ENCODE peak calls at places on chromosomes 12 and 14, in four cellular contexts. One of them, this sample, is unnamed.

GRCh38 chr14:24060984-24061913 is 9.4 kb downstream of the CARMIL3 start:
- DNase-seq in cardiac muscle cell: no peak
- DNase-seq in cardiac fibroblast: no peak
- DNase-seq in transverse colon: peak
- DNase-seq in this sample: no peak

GRCh38 chr12:130929363-130929762 is 24.3 kb upstream of the ADGRD1 start:
- DNase-seq in cardiac muscle cell: no peak
- DNase-seq in cardiac fibroblast: no peak
- DNase-seq in transverse colon: no peak
- DNase-seq in this sample: no peak

GRCh38 chr12:174596-174995 is 39.4 kb downstream of the SLC6A12 start:
- DNase-seq in cardiac muscle cell: no peak
- DNase-seq in cardiac fibroblast: no peak
- DNase-seq in transverse colon: no peak
- DNase-seq in this sample: no peak

GRCh38 chr14:72781476-72782181 is 112.3 kb downstream of the DPF3 start:
- DNase-seq in cardiac muscle cell: no peak
- DNase-seq in cardiac fibroblast: peak
- DNase-seq in transverse colon: no peak
- DNase-seq in this sample: no peak

GRCh38 chr12:15558915-15559528 is 230.2 kb downstream of the EPS8 start:
- DNase-seq in cardiac muscle cell: no peak
- DNase-seq in cardiac fibroblast: peak
- DNase-seq in transverse colon: no peak
- DNase-seq in this sample: no peak

GRCh38 chr12:96322720-96323119 is 77.5 kb downstream of the CDK17 start:
- DNase-seq in cardiac muscle cell: no peak
- DNase-seq in cardiac fibroblast: no peak
- DNase-seq in transverse colon: no peak
- DNase-seq in this sample: no peak

GRCh38 chr14:74875204-74875603 is 741 bp downstream of the PROX2 start:
- DNase-seq in cardiac muscle cell: no peak
- DNase-seq in cardiac fibroblast: no peak
- DNase-seq in transverse colon: no peak
- DNase-seq in this sample: no peak

GRCh38 chr14:74207943-74208342 is 31.3 kb upstream of the VSX2 start:
- DNase-seq in cardiac muscle cell: no peak
- DNase-seq in cardiac fibroblast: no peak
- DNase-seq in transverse colon: no peak
- DNase-seq in this sample: no peak

GRCh38 chr12:22201101-22201500 is 133.4 kb downstream of the ST8SIA1 start:
- DNase-seq in cardiac muscle cell: no peak
- DNase-seq in cardiac fibroblast: no peak
- DNase-seq in transverse colon: no peak
- DNase-seq in this sample: no peak

GRCh38 chr14:61033851-61034250 is 52.8 kb downstream of the SLC38A6 start:
- DNase-seq in cardiac muscle cell: no peak
- DNase-seq in cardiac fibroblast: peak
- DNase-seq in transverse colon: no peak
- DNase-seq in this sample: no peak

GRCh38 chr12:80142640-80143039 is 43.3 kb downstream of the OTOGL start:
- DNase-seq in cardiac muscle cell: no peak
- DNase-seq in cardiac fibroblast: no peak
- DNase-seq in transverse colon: no peak
- DNase-seq in this sample: no peak

GRCh38 chr14:105346880-105347586 is 32.5 kb downstream of the PACS2 start:
- DNase-seq in cardiac muscle cell: no peak
- DNase-seq in cardiac fibroblast: no peak
- DNase-seq in transverse colon: no peak
- DNase-seq in this sample: no peak

GRCh38 chr14:69077841-69078240 is 75.1 kb downstream of the DCAF5 start:
- DNase-seq in cardiac muscle cell: no peak
- DNase-seq in cardiac fibroblast: peak
- DNase-seq in transverse colon: no peak
- DNase-seq in this sample: peak

GRCh38 chr12:34253674-34254073 is 231.4 kb downstream of the ALG10 start:
- DNase-seq in cardiac muscle cell: no peak
- DNase-seq in cardiac fibroblast: no peak
- DNase-seq in transverse colon: no peak
- DNase-seq in this sample: no peak

GRCh38 chr12:461425-461824 is 1.7 kb downstream of the B4GALNT3 start:
- DNase-seq in cardiac muscle cell: no peak
- DNase-seq in cardiac fibroblast: no peak
- DNase-seq in transverse colon: peak
- DNase-seq in this sample: no peak

GRCh38 chr14:54537651-54538050 is 27.9 kb downstream of the CGRRF1 start:
- DNase-seq in cardiac muscle cell: no peak
- DNase-seq in cardiac fibroblast: no peak
- DNase-seq in transverse colon: no peak
- DNase-seq in this sample: no peak

GRCh38 chr14:52080817-52081755 is 12.2 kb upstream of the NID2 start:
- DNase-seq in cardiac muscle cell: peak
- DNase-seq in cardiac fibroblast: peak
- DNase-seq in transverse colon: no peak
- DNase-seq in this sample: peak

GRCh38 chr12:34396006-34396860 is 373.9 kb downstream of the ALG10 start:
- DNase-seq in cardiac muscle cell: no peak
- DNase-seq in cardiac fibroblast: no peak
- DNase-seq in transverse colon: peak
- DNase-seq in this sample: no peak

GRCh38 chr14:101359221-101360044 is 201.9 kb upstream of the DIO3 start:
- DNase-seq in cardiac muscle cell: no peak
- DNase-seq in cardiac fibroblast: no peak
- DNase-seq in transverse colon: peak
- DNase-seq in this sample: no peak

GRCh38 chr14:95463173-95463901 is 53.1 kb downstream of the SYNE3 start:
- DNase-seq in cardiac muscle cell: no peak
- DNase-seq in cardiac fibroblast: no peak
- DNase-seq in transverse colon: peak
- DNase-seq in this sample: no peak

GRCh38 chr12:52054838-52055741 is 3.8 kb downstream of the NR4A1 start:
- DNase-seq in cardiac muscle cell: no peak
- DNase-seq in cardiac fibroblast: no peak
- DNase-seq in transverse colon: peak
- DNase-seq in this sample: no peak

GRCh38 chr12:85424581-85425348 is 144.7 kb downstream of the ALX1 start:
- DNase-seq in cardiac muscle cell: peak
- DNase-seq in cardiac fibroblast: peak
- DNase-seq in transverse colon: peak
- DNase-seq in this sample: no peak

GRCh38 chr12:89319111-89319510 is 33.2 kb downstream of the DUSP6 start:
- DNase-seq in cardiac muscle cell: no peak
- DNase-seq in cardiac fibroblast: peak
- DNase-seq in transverse colon: no peak
- DNase-seq in this sample: no peak

GRCh38 chr12:56522486-56523193 is 1.0 kb downstream of the RBMS2 start:
- DNase-seq in cardiac muscle cell: peak
- DNase-seq in cardiac fibroblast: peak
- DNase-seq in transverse colon: no peak
- DNase-seq in this sample: no peak

GRCh38 chr14:106877527-106877926 is 1351.1 kb downstream of the TMEM121 start:
- DNase-seq in cardiac muscle cell: no peak
- DNase-seq in cardiac fibroblast: no peak
- DNase-seq in transverse colon: no peak
- DNase-seq in this sample: no peak

GRCh38 chr12:38761111-38761510 is 144.3 kb downstream of the CPNE8 start:
- DNase-seq in cardiac muscle cell: no peak
- DNase-seq in cardiac fibroblast: no peak
- DNase-seq in transverse colon: no peak
- DNase-seq in this sample: no peak

GRCh38 chr14:35927727-35928126 is 101.6 kb downstream of the BRMS1L start:
- DNase-seq in cardiac muscle cell: no peak
- DNase-seq in cardiac fibroblast: peak
- DNase-seq in transverse colon: no peak
- DNase-seq in this sample: no peak

GRCh38 chr12:75564821-75565220 is 53.4 kb upstream of the KRR1 start:
- DNase-seq in cardiac muscle cell: no peak
- DNase-seq in cardiac fibroblast: no peak
- DNase-seq in transverse colon: no peak
- DNase-seq in this sample: no peak

GRCh38 chr14:22900088-22900799 is 17.2 kb downstream of the REM2 start:
- DNase-seq in cardiac muscle cell: peak
- DNase-seq in cardiac fibroblast: peak
- DNase-seq in transverse colon: peak
- DNase-seq in this sample: peak

GRCh38 chr14:100891501-100892445 is 11.7 kb downstream of the RTL1 start:
- DNase-seq in cardiac muscle cell: no peak
- DNase-seq in cardiac fibroblast: no peak
- DNase-seq in transverse colon: peak
- DNase-seq in this sample: no peak

GRCh38 chr12:127728285-127728684 is 538.7 kb upstream of the TMEM132C start:
- DNase-seq in cardiac muscle cell: no peak
- DNase-seq in cardiac fibroblast: no peak
- DNase-seq in transverse colon: no peak
- DNase-seq in this sample: no peak

GRCh38 chr12:50188280-50188781 is 21.2 kb upstream of the CERS5 start:
- DNase-seq in cardiac muscle cell: no peak
- DNase-seq in cardiac fibroblast: peak
- DNase-seq in transverse colon: no peak
- DNase-seq in this sample: no peak

GRCh38 chr14:39419272-39419671 is 13.0 kb downstream of the FBXO33 start:
- DNase-seq in cardiac muscle cell: no peak
- DNase-seq in cardiac fibroblast: peak
- DNase-seq in transverse colon: no peak
- DNase-seq in this sample: no peak
- TF ChIP-seq CTCF in cardiac muscle cell: no peak
- TF ChIP-seq CTCF in cardiac fibroblast: no peak
- TF ChIP-seq CTCF in transverse colon: no peak
- TF ChIP-seq CTCF in this sample: peak

DNA sequence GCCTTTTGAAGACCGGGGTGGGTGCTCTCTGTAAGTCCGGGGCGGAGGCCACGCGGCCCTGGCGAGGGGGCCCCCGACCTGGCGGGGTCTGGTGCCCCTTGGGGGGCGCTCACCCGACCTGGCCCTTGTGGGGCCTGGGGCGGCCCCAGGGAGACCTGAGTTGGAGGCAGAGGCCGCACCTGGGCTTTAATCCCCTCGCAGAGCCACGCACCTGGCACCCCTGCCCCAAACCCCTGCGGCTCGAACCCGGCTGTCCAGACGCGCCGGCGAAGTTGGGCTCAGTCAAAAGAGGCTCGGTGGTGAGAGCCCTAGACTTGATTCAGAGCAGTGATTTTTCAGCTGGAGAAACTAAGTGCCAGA is 267 bp downstream of the CFAP251 start:
- DNase-seq in cardiac muscle cell: no peak
- DNase-seq in cardiac fibroblast: no peak
- DNase-seq in transverse colon: no peak
- DNase-seq in this sample: no peak
- H3K4me3 ChIP-seq in cardiac muscle cell: peak
- H3K4me3 ChIP-seq in cardiac fibroblast: peak
- H3K4me3 ChIP-seq in transverse colon: peak
- H3K4me3 ChIP-seq in this sample: peak

GRCh38 chr12:60262378-60262777 is 666.5 kb downstream of the SLC16A7 start:
- DNase-seq in cardiac muscle cell: no peak
- DNase-seq in cardiac fibroblast: no peak
- DNase-seq in transverse colon: no peak
- DNase-seq in this sample: no peak

GRCh38 chr12:60255044-60255443 is 659.2 kb downstream of the SLC16A7 start:
- DNase-seq in cardiac muscle cell: no peak
- DNase-seq in cardiac fibroblast: no peak
- DNase-seq in transverse colon: no peak
- DNase-seq in this sample: no peak

GRCh38 chr12:60259241-60259640 is 663.4 kb downstream of the SLC16A7 start:
- DNase-seq in cardiac muscle cell: no peak
- DNase-seq in cardiac fibroblast: no peak
- DNase-seq in transverse colon: no peak
- DNase-seq in this sample: no peak

GRCh38 chr12:60257063-60257462 is 661.2 kb downstream of the SLC16A7 start:
- DNase-seq in cardiac muscle cell: peak
- DNase-seq in cardiac fibroblast: peak
- DNase-seq in transverse colon: no peak
- DNase-seq in this sample: peak
- TF ChIP-seq CTCF in cardiac muscle cell: peak
- TF ChIP-seq CTCF in cardiac fibroblast: peak
- TF ChIP-seq CTCF in transverse colon: no peak
- TF ChIP-seq CTCF in this sample: peak

GRCh38 chr12:93743229-93743998 is 66.2 kb downstream of the CRADD start:
- DNase-seq in cardiac muscle cell: no peak
- DNase-seq in cardiac fibroblast: no peak
- DNase-seq in transverse colon: no peak
- DNase-seq in this sample: no peak
- H3K4me3 ChIP-seq in cardiac muscle cell: no peak
- H3K4me3 ChIP-seq in cardiac fibroblast: no peak
- H3K4me3 ChIP-seq in transverse colon: no peak
- H3K4me3 ChIP-seq in this sample: no peak

GRCh38 chr12:91620422-91620821 is 437.8 kb upstream of the DCN start:
- DNase-seq in cardiac muscle cell: no peak
- DNase-seq in cardiac fibroblast: no peak
- DNase-seq in transverse colon: no peak
- DNase-seq in this sample: no peak

GRCh38 chr12:91622981-91623380 is 440.4 kb upstream of the DCN start:
- DNase-seq in cardiac muscle cell: no peak
- DNase-seq in cardiac fibroblast: no peak
- DNase-seq in transverse colon: no peak
- DNase-seq in this sample: no peak

GRCh38 chr12:91618281-91618680 is 435.7 kb upstream of the DCN start:
- DNase-seq in cardiac muscle cell: no peak
- DNase-seq in cardiac fibroblast: no peak
- DNase-seq in transverse colon: no peak
- DNase-seq in this sample: no peak

GRCh38 chr12:91617830-91618229 is 435.2 kb upstream of the DCN start:
- DNase-seq in cardiac muscle cell: no peak
- DNase-seq in cardiac fibroblast: no peak
- DNase-seq in transverse colon: no peak
- DNase-seq in this sample: no peak

DNA sequence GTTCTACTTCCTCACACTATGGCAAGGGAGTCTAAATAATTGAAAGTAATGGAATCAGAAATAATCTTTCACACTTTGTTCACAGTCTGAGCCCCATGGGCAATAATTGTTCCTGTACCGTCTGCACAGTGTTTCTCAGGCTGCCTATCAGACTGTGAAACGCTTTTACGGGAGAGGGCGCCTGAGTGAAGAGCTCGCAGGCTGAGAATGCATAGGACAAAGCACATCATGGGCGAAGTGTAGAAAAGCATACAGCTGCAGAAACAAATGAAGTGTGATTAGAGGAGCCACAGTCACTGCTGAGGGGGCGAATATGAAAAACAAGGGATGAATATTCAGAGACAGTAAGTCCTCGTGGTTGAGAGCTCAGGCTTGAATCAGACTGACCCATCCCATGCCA is 438.3 kb upstream of the DCN start:
- DNase-seq in cardiac muscle cell: peak
- DNase-seq in cardiac fibroblast: peak
- DNase-seq in transverse colon: no peak
- DNase-seq in this sample: no peak
- TF ChIP-seq CTCF in cardiac muscle cell: peak
- TF ChIP-seq CTCF in cardiac fibroblast: no peak
- TF ChIP-seq CTCF in transverse colon: no peak
- TF ChIP-seq CTCF in this sample: peak

This sample was measured in retinal pigment epithelial cell.